ENCODE peak calls at places on chromosomes 4 and X, in four cellular contexts. One of them, this sample, is unnamed.
A peak's percentile ranks its signal among the peaks of the same experiment; 100 is the strongest.

GRCh38 chr4:147777456-147778091 is 45.7 kb downstream of the ARHGAP10 start:
- DNase-seq in WTC11: no peak
- DNase-seq in K562: no peak
- DNase-seq in HepG2: no peak
- DNase-seq in this sample: no peak

GRCh38 chr4:130640583-130640982 is 1544.6 kb downstream of the C4orf33 start:
- DNase-seq in WTC11: no peak
- DNase-seq in K562: no peak
- DNase-seq in HepG2: no peak
- DNase-seq in this sample: no peak

GRCh38 chr4:16122784-16123183 is 39.0 kb upstream of the PROM1 start:
- DNase-seq in WTC11: no peak
- DNase-seq in K562: no peak
- DNase-seq in HepG2: no peak
- DNase-seq in this sample: no peak

GRCh38 chrX:10611441-10612090 is 8.8 kb downstream of the MID1 start:
- DNase-seq in WTC11: no peak
- DNase-seq in K562: no peak
- DNase-seq in HepG2: no peak
- DNase-seq in this sample: no peak

GRCh38 chrX:45360571-45360970 is 159.9 kb upstream of the DIPK2B start:
- DNase-seq in WTC11: no peak
- DNase-seq in K562: no peak
- DNase-seq in HepG2: no peak
- DNase-seq in this sample: no peak

GRCh38 chrX:2697741-2698294 is 6.7 kb downstream of the CD99 start:
- DNase-seq in WTC11: no peak
- DNase-seq in K562: no peak
- DNase-seq in HepG2: no peak
- DNase-seq in this sample: peak; percentile 44

GRCh38 chrX:77446029-77446585 is 1.1 kb upstream of the FGF16 start:
- DNase-seq in WTC11: peak; percentile 64
- DNase-seq in K562: no peak
- DNase-seq in HepG2: no peak
- DNase-seq in this sample: no peak

GRCh38 chr4:138727704-138728103 is 287.9 kb upstream of the NOCT start:
- DNase-seq in WTC11: no peak
- DNase-seq in K562: no peak
- DNase-seq in HepG2: no peak
- DNase-seq in this sample: no peak

GRCh38 chrX:20461576-20461975 is 194.9 kb upstream of the RPS6KA3 start:
- DNase-seq in WTC11: no peak
- DNase-seq in K562: no peak
- DNase-seq in HepG2: no peak
- DNase-seq in this sample: no peak

GRCh38 chrX:154541896-154542722 is 4.5 kb downstream of the G6PD start:
- DNase-seq in WTC11: no peak
- DNase-seq in K562: peak; percentile 96
- DNase-seq in HepG2: peak; percentile 94
- DNase-seq in this sample: no peak

GRCh38 chrX:101507372-101507771 is 22.1 kb downstream of the ARMCX4 start:
- DNase-seq in WTC11: no peak
- DNase-seq in K562: no peak
- DNase-seq in HepG2: no peak
- DNase-seq in this sample: no peak

GRCh38 chr4:71251266-71251665 is 87.6 kb upstream of the SLC4A4 start:
- DNase-seq in WTC11: no peak
- DNase-seq in K562: no peak
- DNase-seq in HepG2: no peak
- DNase-seq in this sample: no peak

GRCh38 chr4:174496631-174497442 is 25.5 kb downstream of the HPGD start:
- DNase-seq in WTC11: no peak
- DNase-seq in K562: no peak
- DNase-seq in HepG2: no peak
- DNase-seq in this sample: no peak

GRCh38 chrX:150569155-150569477 is 695 bp downstream of the MTM1 start:
- DNase-seq in WTC11: no peak
- DNase-seq in K562: peak; percentile 56
- DNase-seq in HepG2: no peak
- DNase-seq in this sample: no peak

GRCh38 chrX:15674899-15675489 is 10.4 kb upstream of the CLTRN start:
- DNase-seq in WTC11: peak; percentile 75
- DNase-seq in K562: peak; percentile 93
- DNase-seq in HepG2: peak; percentile 76
- DNase-seq in this sample: peak; percentile 89

GRCh38 chr4:71377561-71377960 is 38.7 kb downstream of the SLC4A4 start:
- DNase-seq in WTC11: no peak
- DNase-seq in K562: no peak
- DNase-seq in HepG2: no peak
- DNase-seq in this sample: no peak

GRCh38 chr4:8414377-8414776 is 26.1 kb downstream of the ACOX3 start:
- DNase-seq in WTC11: no peak
- DNase-seq in K562: no peak
- DNase-seq in HepG2: no peak
- DNase-seq in this sample: no peak

GRCh38 chr4:89829470-89830138 is 7.4 kb downstream of the SNCA start:
- DNase-seq in WTC11: no peak
- DNase-seq in K562: no peak
- DNase-seq in HepG2: peak; percentile 20
- DNase-seq in this sample: peak; percentile 27

GRCh38 chrX:13376857-13377441 is 57.1 kb upstream of the ATXN3L start:
- DNase-seq in WTC11: no peak
- DNase-seq in K562: no peak
- DNase-seq in HepG2: no peak
- DNase-seq in this sample: no peak

GRCh38 chr4:42492977-42493376 is 95.7 kb downstream of the SHISA3 start:
- DNase-seq in WTC11: no peak
- DNase-seq in K562: no peak
- DNase-seq in HepG2: peak; percentile 22
- DNase-seq in this sample: no peak

GRCh38 chr4:54254116-54254914 is 25.2 kb downstream of the PDGFRA start:
- DNase-seq in WTC11: no peak
- DNase-seq in K562: no peak
- DNase-seq in HepG2: no peak
- DNase-seq in this sample: no peak

GRCh38 chrX:118974908-118975671 is 672 bp downstream of the LONRF3 start:
- DNase-seq in WTC11: peak; percentile 36
- DNase-seq in K562: peak; percentile 67
- DNase-seq in HepG2: peak; percentile 27
- DNase-seq in this sample: no peak

GRCh38 chr4:52824603-52825310 is 37.4 kb upstream of the RASL11B start:
- DNase-seq in WTC11: no peak
- DNase-seq in K562: no peak
- DNase-seq in HepG2: peak; percentile 67
- DNase-seq in this sample: no peak

GRCh38 chrX:39000802-39001201 is 199.5 kb downstream of the MID1IP1 start:
- DNase-seq in WTC11: no peak
- DNase-seq in K562: no peak
- DNase-seq in HepG2: no peak
- DNase-seq in this sample: no peak

GRCh38 chr4:123788577-123788976 is 392.0 kb downstream of the SPRY1 start:
- DNase-seq in WTC11: no peak
- DNase-seq in K562: no peak
- DNase-seq in HepG2: no peak
- DNase-seq in this sample: no peak

GRCh38 chr4:3320361-3321023 is 27.7 kb downstream of the RGS12 start:
- DNase-seq in WTC11: no peak
- DNase-seq in K562: no peak
- DNase-seq in HepG2: no peak
- DNase-seq in this sample: no peak

GRCh38 chrX:119686087-119686639 is 6.8 kb downstream of the SEPTIN6 start:
- DNase-seq in WTC11: no peak
- DNase-seq in K562: no peak
- DNase-seq in HepG2: no peak
- DNase-seq in this sample: peak; percentile 76

GRCh38 chr4:89305712-89306437 is 1.7 kb downstream of the GPRIN3 start:
- DNase-seq in WTC11: no peak
- DNase-seq in K562: no peak
- DNase-seq in HepG2: no peak
- DNase-seq in this sample: no peak

DNA sequence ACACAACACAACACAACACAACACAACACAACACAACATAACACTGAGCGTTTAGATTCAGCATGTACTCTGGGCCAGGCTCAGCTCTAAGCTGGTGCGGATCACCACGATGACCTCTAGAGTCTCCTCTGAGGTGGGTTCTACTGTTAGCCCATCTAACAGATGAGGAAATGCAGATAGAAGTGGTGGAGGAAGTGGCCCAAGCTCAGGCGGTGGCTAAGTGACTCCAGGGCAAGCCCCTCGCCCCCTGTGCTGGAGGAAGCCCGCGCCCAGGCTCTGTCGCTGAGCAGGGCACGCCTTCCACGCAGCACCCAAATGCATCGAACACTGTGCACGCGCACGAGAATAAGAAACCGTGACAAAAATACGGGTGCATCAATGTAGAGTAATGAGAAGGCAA is 45.3 kb upstream of the CDKN2AIP start:
- DNase-seq in WTC11: no peak
- DNase-seq in K562: peak; percentile 19
- DNase-seq in HepG2: no peak
- DNase-seq in this sample: no peak
- TF ChIP-seq CREB1 in WTC11: no peak
- TF ChIP-seq CREB1 in K562: no peak
- TF ChIP-seq CREB1 in HepG2: no peak
- TF ChIP-seq CREB1 in this sample: no peak

DNA sequence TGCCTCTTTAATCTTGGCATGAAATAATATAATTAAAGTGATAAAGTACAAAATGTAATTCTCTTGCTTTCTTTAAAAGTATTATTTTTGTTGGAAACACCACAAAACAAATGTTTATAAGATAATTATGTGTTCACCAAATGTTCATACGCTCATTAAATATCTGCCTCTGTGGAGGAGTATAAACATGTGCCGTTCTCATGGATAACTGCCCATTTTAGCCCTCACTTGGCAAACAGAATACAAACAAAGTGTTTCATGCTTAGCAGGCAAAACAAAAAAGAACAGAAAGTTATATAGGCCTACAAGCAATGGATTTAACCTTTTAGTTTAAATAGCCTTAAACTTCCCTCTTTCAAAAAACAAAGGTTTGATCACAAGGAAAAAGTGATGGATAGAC is 800.4 kb upstream of the DIAPH2 start:
- DNase-seq in WTC11: no peak
- DNase-seq in K562: no peak
- DNase-seq in HepG2: no peak
- DNase-seq in this sample: no peak
- TF ChIP-seq CBFB in WTC11: no peak
- TF ChIP-seq CBFB in K562: no peak
- TF ChIP-seq CBFB in HepG2: no peak
- TF ChIP-seq CBFB in this sample: no peak

DNA sequence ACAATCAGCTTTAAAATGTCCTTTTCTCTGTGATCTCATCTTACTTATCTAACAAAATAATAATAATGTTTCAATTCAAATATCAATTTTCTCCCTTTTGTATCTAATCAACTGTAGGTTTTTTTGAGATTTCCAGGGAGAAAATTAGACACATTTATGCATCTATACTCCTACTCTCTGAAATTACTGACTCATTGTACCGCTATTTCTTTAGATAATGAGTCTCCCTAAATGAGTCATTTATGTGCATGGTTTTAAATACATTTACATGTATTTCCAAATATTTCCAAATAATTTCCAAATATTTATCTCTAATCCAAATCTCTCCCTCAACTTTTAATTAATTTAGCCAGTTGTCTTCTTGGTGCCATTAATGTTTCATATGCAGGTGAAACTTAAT is 621.0 kb downstream of the TECRL start:
- DNase-seq in WTC11: no peak
- DNase-seq in K562: no peak
- DNase-seq in HepG2: no peak
- DNase-seq in this sample: no peak
- TF ChIP-seq CREB1 in WTC11: no peak
- TF ChIP-seq CREB1 in K562: no peak
- TF ChIP-seq CREB1 in HepG2: no peak
- TF ChIP-seq CREB1 in this sample: no peak

GRCh38 chr4:60657041-60657440 is 543.1 kb upstream of the ADGRL3 start:
- DNase-seq in WTC11: no peak
- DNase-seq in K562: no peak
- DNase-seq in HepG2: no peak
- DNase-seq in this sample: no peak

GRCh38 chr4:60655356-60655755 is 544.8 kb upstream of the ADGRL3 start:
- DNase-seq in WTC11: no peak
- DNase-seq in K562: no peak
- DNase-seq in HepG2: no peak
- DNase-seq in this sample: no peak

GRCh38 chr4:60657802-60658201 is 542.3 kb upstream of the ADGRL3 start:
- DNase-seq in WTC11: no peak
- DNase-seq in K562: no peak
- DNase-seq in HepG2: no peak
- DNase-seq in this sample: no peak

DNA sequence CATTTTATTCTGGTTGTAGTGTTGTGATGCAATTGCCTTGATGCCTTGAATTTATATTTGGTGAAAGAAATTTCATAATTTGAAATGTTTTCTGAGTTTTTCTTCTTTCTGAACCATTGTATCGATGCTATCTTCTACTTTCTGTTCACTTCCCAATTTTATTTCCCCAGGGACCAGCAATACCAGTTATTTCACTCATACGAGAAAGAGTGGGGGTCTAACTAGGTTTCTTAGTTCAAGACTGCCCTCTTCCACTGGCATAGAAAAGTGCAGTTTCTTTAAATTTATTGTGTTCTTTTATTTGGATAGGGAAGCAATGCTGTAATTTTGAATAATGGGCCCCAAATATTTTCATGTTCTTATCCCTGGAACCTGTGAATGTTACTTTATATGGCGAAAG is 544.0 kb upstream of the ADGRL3 start:
- DNase-seq in WTC11: no peak
- DNase-seq in K562: no peak
- DNase-seq in HepG2: no peak
- DNase-seq in this sample: no peak
- TF ChIP-seq CBFB in WTC11: no peak
- TF ChIP-seq CBFB in K562: no peak
- TF ChIP-seq CBFB in HepG2: no peak
- TF ChIP-seq CBFB in this sample: no peak

GRCh38 chr4:182380701-182381295 is 137.6 kb downstream of the TENM3 start:
- DNase-seq in WTC11: no peak
- DNase-seq in K562: no peak
- DNase-seq in HepG2: no peak
- DNase-seq in this sample: no peak
- TF ChIP-seq CREB1 in WTC11: no peak
- TF ChIP-seq CREB1 in K562: no peak
- TF ChIP-seq CREB1 in HepG2: no peak
- TF ChIP-seq CREB1 in this sample: no peak